ENCODE peak calls at places on chromosome 16, in five cellular contexts. V, F, M, X and Q are unnamed samples.

GRCh38 chr16:54806378-54806777 is 124.3 kb upstream of the IRX5 start:
- DNase-seq in V (no peak), M (no peak), F (no peak), X (no peak), Q (no peak)

GRCh38 chr16:73068546-73069401 is 20.8 kb upstream of the ZFHX3 start:
- DNase-seq in V (no peak), X (peak; percentile 78), M (no peak), F (no peak), Q (peak; percentile 87)

GRCh38 chr16:1920727-1921155 is 2.5 kb upstream of the HS3ST6 start:
- DNase-seq in V (peak; percentile 53), F (no peak), X (no peak), M (no peak), Q (no peak)

GRCh38 chr16:9007177-9007794 is 43.6 kb upstream of the USP7 start:
- DNase-seq in X (no peak), V (no peak), F (no peak), M (no peak), Q (no peak)

GRCh38 chr16:20399185-20399584 is 5.4 kb downstream of the PDILT start:
- DNase-seq in F (no peak), M (no peak), X (no peak), V (no peak), Q (no peak)

GRCh38 chr16:17271687-17272086 is 199.1 kb downstream of the XYLT1 start:
- DNase-seq in V (no peak), F (no peak), M (no peak), X (peak; percentile 29), Q (no peak)

GRCh38 chr16:878071-878784 is 77.7 kb upstream of the GNG13 start:
- DNase-seq in M (no peak), V (no peak), X (no peak), F (no peak), Q (peak; percentile 50)

GRCh38 chr16:87956771-87957279 is 5.6 kb downstream of the BANP start:
- DNase-seq in X (no peak), F (no peak), V (peak; percentile 11), M (no peak), Q (no peak)